ENCODE peak calls at places on chromosomes 6 and 20, in ten cellular contexts. M, X, W, D, R, G, T, J, B and I are unnamed samples.

GRCh38 chr6:38570750-38571149 is 69.0 kb downstream of the BTBD9 start:
- DNase-seq in J (no peak), B (peak; percentile 10), D (no peak), M (peak; percentile 35), X (no peak), R (no peak), T (no peak), W (peak; percentile 33), G (no peak), I (no peak)

GRCh38 chr6:128482642-128483041 is 37.8 kb downstream of the PTPRK start:
- DNase-seq in W (no peak), D (no peak), X (no peak), R (no peak), G (no peak), B (no peak), T (no peak), M (no peak), J (no peak), I (no peak)

GRCh38 chr6:166928644-166929515 is 27.5 kb downstream of the RNASET2 start:
- DNase-seq in J (no peak), X (no peak), R (no peak), T (no peak), D (no peak), G (no peak), B (no peak), M (no peak), W (no peak), I (no peak)

GRCh38 chr6:12312736-12313135 is 22.6 kb downstream of the EDN1 start:
- DNase-seq in B (no peak), X (no peak), D (no peak), J (no peak), T (no peak), M (no peak), G (no peak), W (no peak), R (no peak), I (peak; percentile 80)

GRCh38 chr6:44275749-44276648 is 5.7 kb downstream of the TMEM151B start:
- DNase-seq in W (no peak), B (no peak), M (no peak), D (no peak), G (no peak), R (no peak), T (no peak), X (no peak), J (no peak), I (no peak)

GRCh38 chr6:169700296-169700695 is 1.5 kb downstream of the WDR27 start:
- DNase-seq in W (no peak), X (no peak), G (no peak), J (no peak), R (no peak), M (peak; percentile 22), B (no peak), T (no peak), D (no peak), I (no peak)

GRCh38 chr6:111842891-111843290 is 30.4 kb downstream of the FYN start:
- DNase-seq in R (no peak), D (no peak), T (no peak), J (no peak), B (no peak), M (no peak), W (no peak), X (no peak), G (no peak), I (no peak)

GRCh38 chr6:54695815-54696214 is 150.8 kb upstream of the FAM83B start:
- DNase-seq in W (no peak), D (no peak), J (no peak), T (no peak), X (no peak), M (no peak), R (no peak), G (no peak), B (no peak), I (no peak)

GRCh38 chr6:22466665-22467064 is 102.7 kb upstream of the HDGFL1 start:
- DNase-seq in D (no peak), R (no peak), W (no peak), M (no peak), B (no peak), X (no peak), G (no peak), J (no peak), T (no peak), I (no peak)

GRCh38 chr6:127956260-127956888 is 55.5 kb upstream of the THEMIS start:
- DNase-seq in M (peak; percentile 35), W (no peak), D (no peak), T (no peak), B (peak; percentile 16), R (no peak), J (no peak), X (no peak), G (no peak), I (no peak)

GRCh38 chr20:825710-826421 is 7.6 kb upstream of the FAM110A start:
- DNase-seq in G (no peak), R (no peak), B (peak; percentile 30), D (no peak), X (no peak), J (no peak), M (peak; percentile 57), T (no peak), W (no peak), I (no peak)

GRCh38 chr20:1524004-1524403 is 32.8 kb upstream of the SIRPB2 start:
- DNase-seq in B (no peak), D (no peak), J (no peak), W (no peak), G (no peak), T (no peak), R (no peak), X (no peak), M (no peak), I (no peak)

GRCh38 chr20:21556398-21556797 is 42.5 kb upstream of the NKX2-2 start:
- DNase-seq in D (no peak), J (no peak), R (no peak), T (no peak), X (no peak), B (no peak), M (no peak), G (no peak), W (no peak), I (no peak)

GRCh38 chr20:62944746-62945145 is 6.8 kb downstream of the GID8 start:
- DNase-seq in B (no peak), R (no peak), J (no peak), D (no peak), M (no peak), G (no peak), W (no peak), T (no peak), X (no peak), I (no peak)

GRCh38 chr6:143040018-143040417 is 20.7 kb upstream of the AIG1 start:
- DNase-seq in T (no peak), D (no peak), J (no peak), X (no peak), R (no peak), M (no peak), B (no peak), G (no peak), W (no peak), I (no peak)

GRCh38 chr20:50528129-50528528 is 17.9 kb downstream of the PTPN1 start:
- DNase-seq in X (no peak), R (no peak), J (no peak), B (no peak), W (no peak), M (no peak), T (no peak), D (no peak), G (no peak), I (no peak)

GRCh38 chr6:127338936-127339335 is 4.5 kb downstream of the ECHDC1 start:
- DNase-seq in G (no peak), T (no peak), B (no peak), M (no peak), J (no peak), X (no peak), W (no peak), R (no peak), D (no peak), I (no peak)

GRCh38 chr20:3258429-3258828 is 19.4 kb upstream of the SLC4A11 start:
- DNase-seq in X (no peak), G (no peak), W (no peak), B (no peak), D (no peak), R (no peak), M (no peak), T (no peak), J (no peak), I (no peak)

GRCh38 chr20:52192296-52193007 is 873 bp upstream of the ZFP64 start:
- DNase-seq in X (peak; percentile 29), B (peak; percentile 79), G (no peak), J (peak; percentile 45), D (peak; percentile 57), R (no peak), T (no peak), W (no peak), M (no peak), I (no peak)

GRCh38 chr6:159929819-159930218 is 39.0 kb downstream of the MAS1 start:
- DNase-seq in R (peak; percentile 61), T (no peak), G (no peak), W (peak; percentile 18), D (peak; percentile 27), J (no peak), B (no peak), M (no peak), X (no peak), I (no peak)

GRCh38 chr6:150830409-150831165 is 34.9 kb upstream of the MTHFD1L start:
- DNase-seq in B (no peak), T (no peak), G (no peak), W (no peak), R (no peak), D (no peak), M (peak; percentile 29), J (no peak), X (no peak), I (peak; percentile 26)

GRCh38 chr6:53302678-53303360 is 45.9 kb downstream of the ELOVL5 start:
- DNase-seq in X (no peak), T (no peak), R (no peak), D (no peak), G (no peak), J (no peak), M (peak; percentile 85), B (peak; percentile 51), W (peak; percentile 90), I (no peak)

GRCh38 chr6:158536891-158537798 is 22.7 kb upstream of the TMEM181 start:
- DNase-seq in T (no peak), D (peak; percentile 79), B (no peak), R (peak; percentile 6), M (peak; percentile 29), G (no peak), X (no peak), W (peak; percentile 39), J (no peak), I (no peak)

GRCh38 chr20:50844430-50845100 is 49.7 kb downstream of the BCAS4 start:
- DNase-seq in B (peak; percentile 46), R (no peak), D (no peak), M (peak; percentile 82), X (no peak), W (peak; percentile 91), J (no peak), T (no peak), G (no peak), I (no peak)

GRCh38 chr6:90644492-90644891 is 57.6 kb upstream of the MAP3K7 start:
- DNase-seq in X (no peak), D (no peak), J (no peak), R (no peak), B (no peak), M (no peak), W (no peak), G (no peak), T (no peak), I (no peak)

GRCh38 chr6:52330470-52330869 is 31.5 kb upstream of the PAQR8 start:
- DNase-seq in B (no peak), M (no peak), D (no peak), G (no peak), R (no peak), T (no peak), X (peak; percentile 49), W (no peak), J (no peak), I (no peak)

GRCh38 chr20:3051385-3052019 is 5.7 kb downstream of the MRPS26 start:
- DNase-seq in W (no peak), X (no peak), R (no peak), G (no peak), B (no peak), M (no peak), T (no peak), D (no peak), J (no peak), I (no peak)

GRCh38 chr6:132131777-132132176 is 180.6 kb upstream of the CCN2 start:
- DNase-seq in D (peak; percentile 25), M (peak; percentile 100), X (no peak), J (peak; percentile 21), T (no peak), G (no peak), B (peak; percentile 83), R (no peak), W (peak; percentile 98), I (peak; percentile 98)